ENCODE peak calls at places on chromosomes 2 and 18, in eight cellular contexts. A is GM13976, M is A549, I is Caco-2, P is progenitor cell of endocrine pancreas, T is endothelial cell, E is IMR-90, U is left lung. K is an unnamed sample.
A peak's percentile ranks its signal among the peaks of the same experiment; 100 is the strongest.

GRCh38 chr2:216006164-216006663 is 7.1 kb downstream of the MREG start:
- DNase-seq in A (no peak), M (peak; percentile 24), I (no peak), P (no peak), T (peak; percentile 54), E (no peak), U (no peak), K (no peak)

GRCh38 chr2:127370010-127370409 is 17.8 kb downstream of the MAP3K2 start:
- DNase-seq in A (no peak), M (no peak), I (no peak), P (no peak), T (no peak), E (no peak), U (no peak), K (no peak)

GRCh38 chr2:170813611-170814550 is 2.8 kb upstream of the GAD1 start:
- DNase-seq in A (no peak), M (peak; percentile 22), I (peak; percentile 57), P (peak; percentile 45), T (peak; percentile 73), E (peak; percentile 44), U (no peak), K (no peak)

GRCh38 chr2:231200805-231201474 is 2.5 kb downstream of the ARMC9 start:
- DNase-seq in A (no peak), M (no peak), I (no peak), P (no peak), T (no peak), E (peak; percentile 63), U (no peak), K (no peak)

GRCh38 chr2:102423368-102423767 is 408 bp downstream of the IL18RAP start:
- DNase-seq in A (no peak), M (no peak), I (no peak), P (no peak), T (no peak), E (no peak), U (no peak), K (no peak)

GRCh38 chr2:42340938-42341636 is 19.9 kb downstream of the COX7A2L start:
- DNase-seq in A (no peak), M (no peak), I (no peak), P (no peak), T (no peak), E (no peak), U (no peak), K (no peak)

GRCh38 chr2:149038442-149039212 is at the start of gene LYPD6B:
- DNase-seq in A (peak; percentile 62), M (no peak), I (peak; percentile 83), P (peak; percentile 56), T (peak; percentile 38), E (no peak), U (peak; percentile 86), K (peak; percentile 39)

GRCh38 chr2:86675104-86675503 is 45.0 kb upstream of the RMND5A start:
- DNase-seq in A (no peak), M (no peak), I (no peak), P (no peak), T (no peak), E (no peak), U (no peak), K (no peak)

GRCh38 chr2:130754811-130755210 is 529 bp upstream of the AMER3 start:
- DNase-seq in A (no peak), M (no peak), I (no peak), P (no peak), T (no peak), E (no peak), U (no peak), K (no peak)

GRCh38 chr2:166417669-166418068 is 41.9 kb upstream of the SCN9A start:
- DNase-seq in A (no peak), M (peak; percentile 58), I (no peak), P (no peak), T (no peak), E (peak; percentile 65), U (no peak), K (no peak)

GRCh38 chr2:233234264-233234663 is 17.2 kb upstream of the ATG16L1 start:
- DNase-seq in A (no peak), M (no peak), I (no peak), P (no peak), T (no peak), E (no peak), U (no peak), K (no peak)

GRCh38 chr2:156157670-156158069 is 174.9 kb downstream of the NR4A2 start:
- DNase-seq in A (no peak), M (no peak), I (no peak), P (no peak), T (no peak), E (no peak), U (no peak), K (no peak)

GRCh38 chr2:167651406-167652151 is 595.8 kb downstream of the STK39 start:
- DNase-seq in A (no peak), M (no peak), I (no peak), P (no peak), T (no peak), E (no peak), U (no peak), K (no peak)

GRCh38 chr2:203346624-203347023 is 18.4 kb downstream of the ABI2 start:
- DNase-seq in A (no peak), M (no peak), I (no peak), P (no peak), T (no peak), E (no peak), U (no peak), K (no peak)

GRCh38 chr2:202133556-202134245 is 60.6 kb downstream of the KIAA2012 start:
- DNase-seq in A (no peak), M (no peak), I (no peak), P (no peak), T (no peak), E (peak; percentile 53), U (no peak), K (no peak)

GRCh38 chr2:237600205-237600846 is 9.8 kb upstream of the RAB17 start:
- DNase-seq in A (no peak), M (no peak), I (no peak), P (no peak), T (no peak), E (peak; percentile 71), U (no peak), K (no peak)

GRCh38 chr18:50649821-50650220 is 89.9 kb downstream of the MAPK4 start:
- DNase-seq in A (no peak), M (no peak), I (no peak), P (no peak), T (no peak), E (peak; percentile 29), U (no peak), K (no peak)

DNA sequence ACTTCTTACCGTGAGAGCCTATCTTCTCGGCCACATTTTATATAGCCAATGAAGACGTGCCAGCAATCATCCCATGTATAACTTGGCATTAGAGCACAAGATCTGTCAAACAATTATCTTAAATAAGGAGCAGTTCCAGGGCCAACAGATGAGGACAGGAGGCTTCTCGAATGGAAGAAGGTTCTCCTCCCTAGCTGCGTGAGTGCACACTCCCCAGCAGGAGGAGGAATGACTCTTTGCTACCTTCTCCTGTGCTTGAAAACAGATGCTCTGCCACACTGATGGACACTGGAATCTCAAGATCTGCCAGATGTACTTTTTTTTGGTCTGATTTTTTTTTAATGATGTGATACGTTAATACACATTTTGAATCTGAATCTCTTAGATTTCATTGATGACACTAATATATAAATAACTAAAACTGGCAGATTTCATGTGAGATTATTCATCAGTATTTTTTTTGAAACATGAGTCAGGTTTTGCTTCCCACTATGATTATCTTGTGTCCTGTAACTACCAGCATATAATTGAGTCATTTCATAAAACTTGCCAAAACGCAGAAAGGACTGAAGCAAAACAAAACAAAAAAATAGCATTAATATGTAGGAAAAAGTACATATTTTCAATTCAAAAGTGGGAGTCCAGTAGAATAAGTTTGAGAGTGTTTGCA is 626 bp upstream of the VIT start:
- DNase-seq in A (no peak), M (peak; percentile 45), I (no peak), P (no peak), T (peak; percentile 10), E (peak; percentile 73), U (no peak), K (no peak)
- TF ChIP-seq CTCF in A (no peak), M (no peak), I (peak; percentile 31), P (no peak), T (no peak), E (peak; percentile 11), U (no peak), K (no peak)

DNA sequence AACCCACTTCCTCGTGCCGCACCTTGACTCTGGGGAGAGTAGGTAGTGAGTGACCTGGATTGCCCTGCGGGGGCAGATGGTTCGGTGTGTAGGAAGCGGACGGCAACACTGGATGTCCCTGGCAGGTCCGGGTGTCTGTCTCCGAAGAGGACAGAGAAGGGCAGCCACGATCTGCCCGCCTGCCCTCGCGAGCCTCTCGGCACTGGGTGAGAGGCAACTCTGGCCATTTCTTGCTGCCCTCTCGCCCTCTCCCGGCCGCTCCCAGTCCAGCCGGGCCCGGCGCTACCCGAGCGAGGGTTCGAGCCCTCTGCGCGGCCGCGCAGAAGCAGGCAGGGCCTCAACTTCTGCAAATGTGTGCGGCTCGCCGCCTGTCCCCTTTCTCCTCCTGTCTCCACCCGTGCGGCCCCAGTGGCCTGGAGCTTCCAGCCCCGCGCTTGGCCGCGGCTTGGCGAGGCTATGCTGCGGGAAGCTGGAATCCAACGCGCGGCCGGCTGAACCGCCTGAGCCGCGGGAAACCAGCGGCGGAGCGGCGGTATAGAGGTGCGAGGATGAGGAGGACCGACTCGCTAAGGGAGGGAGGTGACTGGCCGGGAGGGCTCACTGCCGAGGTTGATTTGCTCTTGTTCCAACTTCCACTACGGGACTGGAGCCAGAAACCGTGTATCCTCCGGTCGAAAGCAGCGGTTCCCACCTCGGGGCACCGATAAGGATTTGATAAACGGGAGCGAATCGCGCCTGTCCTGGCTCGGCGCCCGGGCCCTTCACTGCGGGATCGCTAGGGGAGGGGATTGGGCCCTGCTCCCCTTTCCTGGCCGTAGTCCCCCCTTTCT is 1.5 kb downstream of the EPAS1 start:
- DNase-seq in A (peak; percentile 76), M (peak; percentile 69), I (peak; percentile 60), P (no peak), T (peak; percentile 50), E (peak; percentile 47), U (peak; percentile 92), K (peak; percentile 77)
- TF ChIP-seq CTCF in A (no peak), M (peak; percentile 41), I (no peak), P (peak; percentile 14), T (peak; percentile 35), E (peak; percentile 38), U (no peak), K (no peak)

DNA sequence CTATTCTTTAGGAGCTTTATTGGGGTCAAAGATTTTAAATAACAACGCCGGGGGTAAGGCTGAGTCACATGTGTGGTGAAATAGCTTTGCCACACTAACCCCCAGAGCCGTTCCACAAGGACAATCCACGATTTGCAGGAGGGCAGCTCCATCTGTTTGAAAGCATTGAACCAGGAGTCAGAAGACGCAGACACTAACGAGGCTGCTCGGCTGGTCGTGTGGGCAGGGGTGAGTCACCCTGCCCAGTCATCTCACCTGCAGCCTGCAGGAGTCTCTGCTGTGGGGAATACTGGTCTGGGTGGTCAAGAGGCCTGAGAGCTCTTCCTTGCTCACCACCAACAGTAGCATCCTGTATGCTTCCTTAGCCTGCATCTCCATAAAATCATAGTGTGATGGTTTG is 149.2 kb upstream of the NCK2 start:
- DNase-seq in A (no peak), M (no peak), I (no peak), P (no peak), T (no peak), E (no peak), U (no peak), K (no peak)
- TF ChIP-seq CTCF in A (no peak), M (no peak), I (no peak), P (no peak), T (no peak), E (no peak), U (no peak), K (no peak)

DNA sequence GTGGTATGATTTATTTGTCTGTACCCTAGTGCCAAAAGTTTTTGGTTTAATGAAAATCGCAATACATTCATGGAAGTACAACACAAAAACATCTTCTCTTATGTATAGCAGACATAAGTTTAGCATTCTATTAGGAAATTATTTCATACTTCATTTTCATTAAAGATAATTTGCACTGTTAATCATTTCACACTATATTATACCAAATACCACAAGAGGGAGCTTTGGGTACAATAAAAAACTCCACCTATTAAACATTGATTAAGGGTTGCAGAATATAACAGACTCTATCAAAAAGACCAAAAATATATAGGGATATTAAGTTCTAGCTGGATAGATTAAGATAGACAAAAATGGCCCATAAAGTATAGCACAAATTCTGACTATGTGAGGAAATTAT is 79.0 kb downstream of the SLC66A3 start:
- DNase-seq in A (no peak), M (no peak), I (no peak), P (no peak), T (no peak), E (peak; percentile 28), U (no peak), K (no peak)
- TF ChIP-seq CTCF in A (no peak), M (peak; percentile 82), I (peak; percentile 21), P (peak; percentile 36), T (peak; percentile 47), E (peak; percentile 62), U (peak; percentile 40), K (peak; percentile 45)

K was measured in mesothelial cell of epicardium.